ENCODE peak calls at places on chromosomes 12 and 14, in five cellular contexts. A, K, O, N and Q are unnamed samples.

GRCh38 chr12:121483950-121484349 is 84.0 kb downstream of the RNF34 start:
- DNase-seq in A (no peak), K (no peak), O (no peak), N (no peak), Q (no peak)

GRCh38 chr12:3745152-3745551 is 7.8 kb downstream of the CRACR2A start:
- DNase-seq in A (no peak), K (no peak), O (no peak), N (no peak), Q (no peak)

GRCh38 chr14:92455231-92455630 is 58.4 kb upstream of the RIN3 start:
- DNase-seq in A (no peak), K (no peak), O (no peak), N (no peak), Q (no peak)

GRCh38 chr14:100408350-100409015 is 85.3 kb downstream of the SLC25A47 start:
- DNase-seq in A (peak), K (no peak), O (no peak), N (no peak), Q (peak)

GRCh38 chr14:21711360-21711961 is 37.8 kb upstream of the OR4E1 start:
- DNase-seq in A (no peak), K (no peak), O (peak), N (no peak), Q (peak)

GRCh38 chr12:25458047-25458552 is 95.0 kb downstream of the LMNTD1 start:
- DNase-seq in A (no peak), K (no peak), O (peak), N (no peak), Q (peak)

GRCh38 chr12:131894313-131894860 is at the start of gene ULK1:
- DNase-seq in A (peak), K (peak), O (peak), N (peak), Q (peak)

GRCh38 chr14:29016050-29016900 is 249.7 kb downstream of the FOXG1 start:
- DNase-seq in A (no peak), K (peak), O (peak), N (peak), Q (peak)

GRCh38 chr12:51419473-51420228 is 5.0 kb upstream of the SLC4A8 start:
- DNase-seq in A (no peak), K (no peak), O (no peak), N (no peak), Q (no peak)

GRCh38 chr12:133227281-133227852 is 8.3 kb downstream of the ANHX start:
- DNase-seq in A (no peak), K (no peak), O (no peak), N (no peak), Q (no peak)

GRCh38 chr14:32407170-32407569 is 78.1 kb downstream of the AKAP6 start:
- DNase-seq in A (no peak), K (no peak), O (no peak), N (no peak), Q (no peak)

GRCh38 chr14:92986254-92987147 is 63.6 kb downstream of the CHGA start:
- DNase-seq in A (no peak), K (peak), O (no peak), N (no peak), Q (no peak)

GRCh38 chr14:49702725-49703124 is 9.8 kb downstream of the KLHDC1 start:
- DNase-seq in A (no peak), K (no peak), O (peak), N (no peak), Q (no peak)

GRCh38 chr12:56358836-56359532 is 923 bp downstream of the STAT2 start:
- DNase-seq in A (no peak), K (no peak), O (peak), N (no peak), Q (peak)

GRCh38 chr12:101612162-101612916 is 17.6 kb downstream of the MYBPC1 start:
- DNase-seq in A (no peak), K (no peak), O (peak), N (peak), Q (no peak)

GRCh38 chr12:41509655-41510054 is 321.5 kb downstream of the PDZRN4 start:
- DNase-seq in A (no peak), K (no peak), O (no peak), N (no peak), Q (no peak)

GRCh38 chr12:122793685-122794106 is 19.3 kb downstream of the CCDC62 start:
- DNase-seq in A (peak), K (no peak), O (peak), N (no peak), Q (peak)

GRCh38 chr12:105561981-105562726 is 231.7 kb downstream of the C12orf75 start:
- DNase-seq in A (no peak), K (no peak), O (no peak), N (peak), Q (peak)

GRCh38 chr14:100582496-100583165 is 4.6 kb downstream of the BEGAIN start:
- DNase-seq in A (no peak), K (no peak), O (no peak), N (peak), Q (no peak)

GRCh38 chr14:50801706-50802105 is 29.3 kb downstream of the NIN start:
- DNase-seq in A (no peak), K (no peak), O (no peak), N (no peak), Q (no peak)

GRCh38 chr14:72839351-72839750 is 54.5 kb downstream of the DPF3 start:
- DNase-seq in A (no peak), K (no peak), O (no peak), N (no peak), Q (no peak)

GRCh38 chr14:75578786-75579781 is 664 bp downstream of the FLVCR2 start:
- DNase-seq in A (no peak), K (peak), O (peak), N (peak), Q (no peak)

GRCh38 chr14:100138955-100139354 is 20.5 kb downstream of the DEGS2 start:
- DNase-seq in A (no peak), K (peak), O (no peak), N (no peak), Q (no peak)

GRCh38 chr12:19530631-19531020 is 91.3 kb downstream of the AEBP2 start:
- DNase-seq in A (no peak), K (no peak), O (no peak), N (no peak), Q (peak)

GRCh38 chr14:33414041-33414440 is 475.4 kb downstream of the NPAS3 start:
- DNase-seq in A (no peak), K (no peak), O (peak), N (no peak), Q (no peak)

GRCh38 chr12:123433615-123434014 is 2.9 kb downstream of the RILPL2 start:
- DNase-seq in A (no peak), K (no peak), O (peak), N (no peak), Q (no peak)

GRCh38 chr14:99280852-99281251 is 8.9 kb upstream of the BCL11B start:
- DNase-seq in A (no peak), K (no peak), O (no peak), N (no peak), Q (no peak)

GRCh38 chr12:50727466-50727865 is 36.4 kb upstream of the ATF1 start:
- DNase-seq in A (no peak), K (no peak), O (no peak), N (no peak), Q (peak)

GRCh38 chr12:119369907-119370546 is 35.5 kb downstream of the CCDC60 start:
- DNase-seq in A (no peak), K (no peak), O (no peak), N (no peak), Q (peak)

GRCh38 chr12:42804928-42805327 is 215.4 kb upstream of the PRICKLE1 start:
- DNase-seq in A (no peak), K (no peak), O (no peak), N (no peak), Q (no peak)

GRCh38 chr12:83015390-83016225 is 328.9 kb downstream of the TMTC2 start:
- DNase-seq in A (no peak), K (no peak), O (peak), N (no peak), Q (no peak)